ENCODE peak calls at places on chromosomes 2 and 18, in seven cellular contexts. One of them, this sample, is unnamed.

GRCh38 chr2:72973566-72974435 is 56.5 kb downstream of the EMX1 start:
- DNase-seq in GM12891: peak
- DNase-seq in HepG2: peak
- DNase-seq in GM12892: peak
- DNase-seq in K562: peak
- DNase-seq in SK-N-SH: peak
- DNase-seq in GM12878: no peak
- DNase-seq in this sample: peak

GRCh38 chr2:150339951-150340350 is 147.5 kb downstream of the RND3 start:
- DNase-seq in GM12891: no peak
- DNase-seq in HepG2: no peak
- DNase-seq in GM12892: no peak
- DNase-seq in K562: no peak
- DNase-seq in SK-N-SH: peak
- DNase-seq in GM12878: no peak
- DNase-seq in this sample: no peak

GRCh38 chr18:74589021-74589420 is 8.6 kb upstream of the ZNF407 start:
- DNase-seq in GM12891: no peak
- DNase-seq in HepG2: no peak
- DNase-seq in GM12892: no peak
- DNase-seq in K562: no peak
- DNase-seq in SK-N-SH: no peak
- DNase-seq in GM12878: no peak
- DNase-seq in this sample: no peak

GRCh38 chr18:63267990-63268721 is 51.4 kb downstream of the BCL2 start:
- DNase-seq in GM12891: no peak
- DNase-seq in HepG2: no peak
- DNase-seq in GM12892: no peak
- DNase-seq in K562: no peak
- DNase-seq in SK-N-SH: no peak
- DNase-seq in GM12878: no peak
- DNase-seq in this sample: no peak

GRCh38 chr2:96159084-96159830 is 14.0 kb upstream of the DUSP2 start:
- DNase-seq in GM12891: no peak
- DNase-seq in HepG2: no peak
- DNase-seq in GM12892: no peak
- DNase-seq in K562: no peak
- DNase-seq in SK-N-SH: no peak
- DNase-seq in GM12878: no peak
- DNase-seq in this sample: no peak

GRCh38 chr2:222882484-222882928 is 21.7 kb downstream of the ACSL3 start:
- DNase-seq in GM12891: no peak
- DNase-seq in HepG2: no peak
- DNase-seq in GM12892: no peak
- DNase-seq in K562: no peak
- DNase-seq in SK-N-SH: no peak
- DNase-seq in GM12878: no peak
- DNase-seq in this sample: no peak

GRCh38 chr2:27891063-27891819 is 712 bp downstream of the BABAM2 start:
- DNase-seq in GM12891: peak
- DNase-seq in HepG2: peak
- DNase-seq in GM12892: peak
- DNase-seq in K562: peak
- DNase-seq in SK-N-SH: peak
- DNase-seq in GM12878: peak
- DNase-seq in this sample: peak

GRCh38 chr2:119283873-119284331 is 60.3 kb downstream of the STEAP3 start:
- DNase-seq in GM12891: no peak
- DNase-seq in HepG2: no peak
- DNase-seq in GM12892: no peak
- DNase-seq in K562: no peak
- DNase-seq in SK-N-SH: no peak
- DNase-seq in GM12878: no peak
- DNase-seq in this sample: no peak

GRCh38 chr2:129377078-129377469 is 602.4 kb upstream of the RAB6C start:
- DNase-seq in GM12891: no peak
- DNase-seq in HepG2: no peak
- DNase-seq in GM12892: no peak
- DNase-seq in K562: no peak
- DNase-seq in SK-N-SH: no peak
- DNase-seq in GM12878: no peak
- DNase-seq in this sample: no peak

GRCh38 chr2:237474931-237475703 is 11.9 kb upstream of the MLPH start:
- DNase-seq in GM12891: peak
- DNase-seq in HepG2: peak
- DNase-seq in GM12892: peak
- DNase-seq in K562: peak
- DNase-seq in SK-N-SH: peak
- DNase-seq in GM12878: no peak
- DNase-seq in this sample: peak

GRCh38 chr2:120391905-120392665 is 46.1 kb downstream of the INHBB start:
- DNase-seq in GM12891: no peak
- DNase-seq in HepG2: no peak
- DNase-seq in GM12892: no peak
- DNase-seq in K562: no peak
- DNase-seq in SK-N-SH: no peak
- DNase-seq in GM12878: no peak
- DNase-seq in this sample: no peak

GRCh38 chr2:95670167-95670566 is 78.4 kb downstream of the TRIM43 start:
- DNase-seq in GM12891: no peak
- DNase-seq in HepG2: no peak
- DNase-seq in GM12892: no peak
- DNase-seq in K562: no peak
- DNase-seq in SK-N-SH: no peak
- DNase-seq in GM12878: no peak
- DNase-seq in this sample: no peak

GRCh38 chr2:11680901-11681721 is 11.1 kb upstream of the NTSR2 start:
- DNase-seq in GM12891: no peak
- DNase-seq in HepG2: no peak
- DNase-seq in GM12892: no peak
- DNase-seq in K562: no peak
- DNase-seq in SK-N-SH: no peak
- DNase-seq in GM12878: no peak
- DNase-seq in this sample: no peak

GRCh38 chr2:11682590-11682915 is 12.6 kb upstream of the NTSR2 start:
- DNase-seq in GM12891: no peak
- DNase-seq in HepG2: no peak
- DNase-seq in GM12892: no peak
- DNase-seq in K562: no peak
- DNase-seq in SK-N-SH: no peak
- DNase-seq in GM12878: no peak
- DNase-seq in this sample: no peak

GRCh38 chr2:11680181-11680900 is 10.3 kb upstream of the NTSR2 start:
- DNase-seq in GM12891: no peak
- DNase-seq in HepG2: peak
- DNase-seq in GM12892: no peak
- DNase-seq in K562: no peak
- DNase-seq in SK-N-SH: no peak
- DNase-seq in GM12878: no peak
- DNase-seq in this sample: no peak

GRCh38 chr2:11683486-11683885 is 13.5 kb upstream of the NTSR2 start:
- DNase-seq in GM12891: no peak
- DNase-seq in HepG2: no peak
- DNase-seq in GM12892: no peak
- DNase-seq in K562: no peak
- DNase-seq in SK-N-SH: no peak
- DNase-seq in GM12878: no peak
- DNase-seq in this sample: no peak

DNA sequence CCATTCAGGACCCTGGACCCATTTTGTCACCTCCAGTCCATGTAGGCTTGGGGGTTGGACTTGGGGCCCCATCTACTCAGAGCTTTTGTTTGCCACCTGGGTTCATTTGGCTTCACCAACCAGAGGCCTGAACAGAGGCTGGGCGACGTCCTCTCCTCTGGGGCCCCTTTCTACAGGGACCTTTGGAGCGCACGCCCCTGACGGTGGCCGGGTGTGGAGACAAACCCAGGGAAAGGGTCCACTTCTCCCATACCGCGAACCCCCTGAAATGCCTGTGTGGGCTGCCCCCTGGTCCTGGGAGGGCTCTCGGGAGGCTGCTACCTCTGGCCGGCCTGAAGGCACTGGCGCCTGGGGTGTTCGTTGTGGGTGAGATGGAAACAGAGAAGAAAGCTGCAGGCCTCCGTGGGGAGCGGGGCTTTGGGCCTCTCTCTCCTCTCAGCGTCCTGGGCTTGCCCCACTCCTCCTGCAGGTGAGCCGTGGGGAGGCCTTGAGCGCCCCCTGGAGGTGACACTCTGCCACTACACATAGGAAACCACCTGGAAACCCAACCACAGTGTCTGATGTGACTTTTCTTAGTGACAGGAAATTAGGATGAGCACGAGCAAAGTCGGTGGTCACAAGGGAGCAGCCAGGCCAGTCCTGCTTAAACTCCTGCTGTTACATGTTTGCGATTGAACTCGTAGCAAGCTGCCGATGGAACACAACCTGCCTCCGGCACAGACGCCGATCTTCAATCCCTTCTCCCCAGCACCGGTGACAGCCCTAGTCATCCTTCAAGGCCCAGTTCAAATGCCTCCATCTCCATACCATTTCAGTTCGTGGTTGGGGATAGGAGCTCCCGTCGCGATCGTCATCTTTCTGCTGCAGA is 12.0 kb upstream of the NTSR2 start:
- DNase-seq in GM12891: peak
- DNase-seq in HepG2: peak
- DNase-seq in GM12892: peak
- DNase-seq in K562: peak
- DNase-seq in SK-N-SH: peak
- DNase-seq in GM12878: no peak
- DNase-seq in this sample: no peak
- TF ChIP-seq TAF1 in GM12891: no peak
- TF ChIP-seq TAF1 in HepG2: no peak
- TF ChIP-seq TAF1 in GM12892: no peak
- TF ChIP-seq TAF1 in K562: no peak
- TF ChIP-seq TAF1 in SK-N-SH: no peak
- TF ChIP-seq TAF1 in GM12878: no peak
- TF ChIP-seq TAF1 in this sample: no peak

GRCh38 chr2:180647206-180647605 is 333.2 kb upstream of the UBE2E3 start:
- DNase-seq in GM12891: no peak
- DNase-seq in HepG2: no peak
- DNase-seq in GM12892: no peak
- DNase-seq in K562: no peak
- DNase-seq in SK-N-SH: no peak
- DNase-seq in GM12878: no peak
- DNase-seq in this sample: no peak

GRCh38 chr2:180647651-180648050 is 332.8 kb upstream of the UBE2E3 start:
- DNase-seq in GM12891: no peak
- DNase-seq in HepG2: no peak
- DNase-seq in GM12892: no peak
- DNase-seq in K562: no peak
- DNase-seq in SK-N-SH: no peak
- DNase-seq in GM12878: no peak
- DNase-seq in this sample: no peak

DNA sequence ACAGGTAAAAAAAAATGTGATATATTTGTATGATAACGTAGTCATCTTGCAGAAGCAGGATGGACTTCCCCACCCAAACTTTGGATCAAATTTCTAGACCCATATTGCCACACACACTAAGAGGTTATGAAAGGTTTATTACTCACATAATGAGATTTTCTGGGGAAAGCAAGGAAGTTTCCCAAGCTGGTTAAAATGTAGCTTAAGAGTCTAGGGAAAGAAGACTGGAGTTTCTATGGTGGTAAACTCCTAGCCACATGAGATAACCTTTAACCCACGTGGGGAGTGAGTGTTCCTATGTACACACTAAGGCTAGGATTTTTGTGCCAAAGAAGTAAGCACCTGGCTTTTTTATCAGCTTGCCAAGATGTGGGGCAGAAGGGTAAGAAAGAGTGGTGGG is 335.7 kb upstream of the UBE2E3 start:
- DNase-seq in GM12891: no peak
- DNase-seq in HepG2: no peak
- DNase-seq in GM12892: no peak
- DNase-seq in K562: no peak
- DNase-seq in SK-N-SH: no peak
- DNase-seq in GM12878: no peak
- DNase-seq in this sample: no peak
- TF ChIP-seq TAF1 in GM12891: no peak
- TF ChIP-seq TAF1 in HepG2: no peak
- TF ChIP-seq TAF1 in GM12892: no peak
- TF ChIP-seq TAF1 in K562: no peak
- TF ChIP-seq TAF1 in SK-N-SH: no peak
- TF ChIP-seq TAF1 in GM12878: no peak
- TF ChIP-seq TAF1 in this sample: no peak

DNA sequence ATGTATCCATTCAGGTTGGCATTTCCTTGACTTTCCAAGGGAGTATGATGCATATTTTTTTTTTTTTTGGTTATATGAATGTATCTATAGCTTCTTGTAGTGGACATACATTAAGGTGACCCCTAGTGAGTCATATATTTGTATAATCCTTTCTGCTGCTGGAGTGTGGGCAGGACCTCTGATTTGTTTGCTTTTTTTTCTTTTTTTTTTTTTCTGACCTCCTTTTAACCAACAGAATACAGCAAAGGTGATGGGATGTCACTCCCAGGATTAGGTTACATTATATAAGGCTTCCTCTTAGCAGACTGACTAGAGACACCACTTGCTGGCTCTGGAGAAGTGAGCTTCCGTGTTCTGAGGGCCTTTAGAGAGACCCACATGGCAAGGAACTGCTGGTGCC is 201.8 kb downstream of the PTH2R start:
- DNase-seq in GM12891: no peak
- DNase-seq in HepG2: no peak
- DNase-seq in GM12892: no peak
- DNase-seq in K562: peak
- DNase-seq in SK-N-SH: no peak
- DNase-seq in GM12878: no peak
- DNase-seq in this sample: no peak
- TF ChIP-seq TAF1 in GM12891: no peak
- TF ChIP-seq TAF1 in HepG2: no peak
- TF ChIP-seq TAF1 in GM12892: no peak
- TF ChIP-seq TAF1 in K562: no peak
- TF ChIP-seq TAF1 in SK-N-SH: no peak
- TF ChIP-seq TAF1 in GM12878: no peak
- TF ChIP-seq TAF1 in this sample: no peak

GRCh38 chr2:171592026-171592555 is 69.8 kb downstream of the CYBRD1 start:
- DNase-seq in GM12891: no peak
- DNase-seq in HepG2: no peak
- DNase-seq in GM12892: no peak
- DNase-seq in K562: no peak
- DNase-seq in SK-N-SH: no peak
- DNase-seq in GM12878: no peak
- DNase-seq in this sample: no peak

GRCh38 chr2:171583566-171583965 is 61.3 kb downstream of the CYBRD1 start:
- DNase-seq in GM12891: no peak
- DNase-seq in HepG2: no peak
- DNase-seq in GM12892: no peak
- DNase-seq in K562: no peak
- DNase-seq in SK-N-SH: no peak
- DNase-seq in GM12878: no peak
- DNase-seq in this sample: no peak

GRCh38 chr2:171590116-171590515 is 67.8 kb downstream of the CYBRD1 start:
- DNase-seq in GM12891: no peak
- DNase-seq in HepG2: no peak
- DNase-seq in GM12892: no peak
- DNase-seq in K562: no peak
- DNase-seq in SK-N-SH: no peak
- DNase-seq in GM12878: no peak
- DNase-seq in this sample: no peak

DNA sequence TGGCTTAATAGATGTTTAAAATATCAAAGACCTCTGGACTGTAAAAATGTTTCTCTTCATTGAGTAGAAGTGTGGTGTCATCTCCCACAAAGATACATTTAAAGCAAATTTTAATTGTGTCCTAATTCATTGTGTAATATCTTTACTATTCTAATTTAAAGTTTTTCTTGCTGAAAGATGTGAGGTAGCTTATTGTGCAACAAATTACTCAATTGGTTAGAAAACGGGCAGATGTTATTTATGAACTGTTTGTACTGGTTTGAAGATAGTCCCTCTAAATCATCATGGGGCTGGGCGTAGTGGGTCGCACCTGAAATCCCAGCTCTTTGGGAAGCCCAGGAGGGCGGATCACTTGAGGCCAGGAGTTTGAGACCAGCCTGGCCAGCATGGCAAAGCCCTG is 65.3 kb downstream of the CYBRD1 start:
- DNase-seq in GM12891: no peak
- DNase-seq in HepG2: no peak
- DNase-seq in GM12892: no peak
- DNase-seq in K562: no peak
- DNase-seq in SK-N-SH: no peak
- DNase-seq in GM12878: no peak
- DNase-seq in this sample: no peak
- TF ChIP-seq TAF1 in GM12891: no peak
- TF ChIP-seq TAF1 in HepG2: no peak
- TF ChIP-seq TAF1 in GM12892: no peak
- TF ChIP-seq TAF1 in K562: no peak
- TF ChIP-seq TAF1 in SK-N-SH: no peak
- TF ChIP-seq TAF1 in GM12878: no peak
- TF ChIP-seq TAF1 in this sample: no peak

This sample was measured in H1.